ENCODE peak calls at places on chromosomes 16 and 17, in eight cellular contexts. F is neural crest cell; A is fibroblast of pulmonary artery; T is NCI-H1417; X is activated T-cell treated with anti-CD3 and anti-CD28 coated beads for 1 hour; R is AG04450; V is pancreas; B is activated T-helper 1 cell treated with anti-CD3 and anti-CD28 coated beads, Interleukin-2, amount 50 U/mL, for 16 hours. O is an unnamed sample.

GRCh38 chr17:55304171-55304859 is 39.6 kb downstream of the HLF start:
- DNase-seq in B (no peak), A (no peak), T (no peak), V (no peak), X (no peak), R (no peak), F (no peak), O (no peak)

GRCh38 chr17:83100220-83100852 is 20.9 kb downstream of the METRNL start:
- DNase-seq in F (no peak), X (no peak), B (no peak), T (no peak), R (no peak), A (no peak), V (no peak), O (no peak)

GRCh38 chr16:54542805-54543504 is 256.4 kb upstream of the IRX3 start:
- DNase-seq in V (no peak), T (no peak), X (no peak), B (no peak), A (no peak), R (no peak), F (no peak), O (no peak)

GRCh38 chr17:28745052-28745776 is 1.4 kb downstream of the TRAF4 start:
- DNase-seq in X (no peak), T (peak), A (peak), R (no peak), V (peak), F (peak), B (no peak), O (peak)

GRCh38 chr16:56341656-56342397 is 83.5 kb downstream of the AMFR start:
- DNase-seq in B (no peak), F (no peak), V (no peak), X (no peak), T (no peak), R (no peak), A (no peak), O (no peak)

GRCh38 chr16:8493885-8494487 is 96.3 kb downstream of the TMEM114 start:
- DNase-seq in F (no peak), T (peak), V (no peak), X (no peak), B (no peak), R (no peak), A (no peak), O (no peak)

GRCh38 chr16:88639231-88640038 is 1.1 kb downstream of the IL17C start:
- DNase-seq in B (no peak), T (peak), R (no peak), V (no peak), F (no peak), A (no peak), X (no peak), O (peak)

GRCh38 chr17:73784015-73784603 is 139.9 kb upstream of the SDK2 start:
- DNase-seq in F (no peak), B (no peak), A (no peak), R (no peak), T (no peak), X (no peak), V (peak), O (no peak)

GRCh38 chr16:17330019-17330570 is 140.7 kb downstream of the XYLT1 start:
- DNase-seq in F (no peak), B (no peak), A (no peak), V (no peak), R (no peak), T (no peak), X (no peak), O (no peak)

GRCh38 chr16:67071476-67072048 is 38.2 kb upstream of the PHAF1 start:
- DNase-seq in T (no peak), A (no peak), V (no peak), B (no peak), F (no peak), X (no peak), R (no peak), O (no peak)

GRCh38 chr17:74750327-74751069 is 2.1 kb downstream of the NHERF1 start:
- DNase-seq in F (no peak), A (no peak), R (no peak), X (no peak), T (no peak), V (peak), B (no peak), O (no peak)

GRCh38 chr17:54907385-54907784 is 6.7 kb downstream of the TOM1L1 start:
- DNase-seq in R (no peak), B (no peak), T (no peak), F (no peak), A (no peak), V (no peak), X (no peak), O (no peak)

GRCh38 chr16:10827691-10828341 is 9.2 kb upstream of the TVP23A start:
- DNase-seq in B (no peak), F (peak), A (peak), X (no peak), R (peak), T (no peak), V (peak), O (no peak)

GRCh38 chr16:31298958-31299357 is 39.2 kb downstream of the ITGAM start:
- DNase-seq in A (peak), T (no peak), B (no peak), R (no peak), F (no peak), V (no peak), X (no peak), O (no peak)

GRCh38 chr16:12210258-12210880 is 233.8 kb downstream of the SNX29 start:
- DNase-seq in B (no peak), V (no peak), X (no peak), F (no peak), R (no peak), T (peak), A (no peak), O (no peak)

GRCh38 chr17:28071891-28072606 is 29.6 kb downstream of the NLK start:
- DNase-seq in R (no peak), T (no peak), B (no peak), F (no peak), X (no peak), A (no peak), V (no peak), O (no peak)

GRCh38 chr16:65002265-65002664 is 119.6 kb downstream of the CDH11 start:
- DNase-seq in R (no peak), F (no peak), V (no peak), X (no peak), T (no peak), B (no peak), A (peak), O (no peak)

GRCh38 chr16:75023019-75023418 is 24.2 kb downstream of the ZNRF1 start:
- DNase-seq in T (no peak), F (no peak), X (no peak), B (no peak), A (no peak), V (no peak), R (no peak), O (no peak)

GRCh38 chr17:27089929-27090247 is 204.0 kb upstream of the WSB1 start:
- DNase-seq in B (no peak), A (no peak), X (no peak), F (no peak), V (no peak), T (no peak), R (no peak), O (no peak)

GRCh38 chr16:72677662-72678447 is 370.1 kb downstream of the ZFHX3 start:
- DNase-seq in F (no peak), R (peak), A (no peak), V (no peak), B (no peak), T (no peak), X (no peak), O (no peak)

GRCh38 chr16:89720859-89721643 is at the start of the genes VPS9D1 and ZNF276:
- DNase-seq in T (peak), B (peak), X (peak), A (peak), V (peak), F (peak), R (no peak), O (peak)

GRCh38 chr17:26818736-26819135 is 475.2 kb upstream of the WSB1 start:
- DNase-seq in V (no peak), A (peak), B (no peak), X (no peak), T (no peak), R (peak), F (no peak), O (no peak)

GRCh38 chr16:57133911-57134310 is 41.5 kb downstream of the CPNE2 start:
- DNase-seq in V (no peak), F (no peak), R (no peak), X (no peak), T (no peak), A (no peak), B (no peak), O (no peak)

GRCh38 chr16:13973321-13974023 is 53.5 kb downstream of the ERCC4 start:
- DNase-seq in A (no peak), F (no peak), X (no peak), B (no peak), V (no peak), R (no peak), T (no peak), O (no peak)

GRCh38 chr17:28991779-28992178 is 14.1 kb downstream of the SEZ6 start:
- DNase-seq in R (no peak), T (no peak), V (no peak), F (no peak), X (no peak), A (no peak), B (no peak), O (no peak)

GRCh38 chr17:69734656-69735055 is 320.2 kb downstream of the MAP2K6 start:
- DNase-seq in V (no peak), A (no peak), X (no peak), T (no peak), B (no peak), F (no peak), R (no peak), O (no peak)

GRCh38 chr16:67006930-67007658 is 18.7 kb downstream of the CES4A start:
- DNase-seq in F (no peak), R (no peak), B (no peak), A (no peak), X (no peak), T (no peak), V (no peak), O (no peak)

GRCh38 chr16:27430923-27431484 is 29.0 kb downstream of the IL21R start:
- DNase-seq in A (peak), B (no peak), X (no peak), V (peak), R (no peak), F (no peak), T (no peak), O (no peak)

GRCh38 chr17:35025541-35025940 is 38.0 kb downstream of the RFFL start:
- DNase-seq in B (no peak), F (no peak), T (no peak), V (no peak), X (no peak), A (no peak), R (no peak), O (no peak)

GRCh38 chr17:1239210-1239609 is 31.0 kb upstream of the BHLHA9 start:
- DNase-seq in A (peak), V (no peak), F (no peak), B (no peak), T (no peak), R (no peak), X (no peak), O (no peak)

GRCh38 chr16:88442811-88443576 is 10.1 kb upstream of the ZFPM1 start:
- DNase-seq in R (peak), T (peak), V (peak), F (peak), X (peak), B (peak), A (peak), O (peak)

GRCh38 chr17:10041916-10042588 is 137.0 kb upstream of the RCVRN start:
- DNase-seq in R (no peak), A (no peak), B (no peak), F (no peak), V (no peak), T (no peak), X (no peak), O (no peak)